ENCODE peak calls at places on chromosome 7, in six cellular contexts. O, N, Y, P, R and A are unnamed samples.
A peak's percentile ranks its signal among the peaks of the same experiment; 100 is the strongest.

GRCh38 chr7:30380294-30380693 is 95.9 kb downstream of the ZNRF2 start:
- DNase-seq in O (no peak), N (no peak), Y (no peak), P (no peak), R (no peak), A (no peak)

GRCh38 chr7:114548081-114548480 is 133.5 kb downstream of the FOXP2 start:
- DNase-seq in O (no peak), N (no peak), Y (no peak), P (no peak), R (no peak), A (no peak)

GRCh38 chr7:101077303-101078086 is 7.8 kb upstream of the TRIM56 start:
- DNase-seq in O (peak; percentile 87), N (peak; percentile 89), Y (peak; percentile 99), P (no peak), R (peak; percentile 87), A (peak; percentile 91)

GRCh38 chr7:128322040-128322643 is 21.6 kb downstream of the RBM28 start:
- DNase-seq in O (no peak), N (no peak), Y (no peak), P (peak; percentile 13), R (no peak), A (no peak)

GRCh38 chr7:14177876-14178275 is 188.4 kb upstream of the ETV1 start:
- DNase-seq in O (no peak), N (no peak), Y (no peak), P (no peak), R (no peak), A (no peak)

GRCh38 chr7:96093435-96093834 is 228.5 kb downstream of the SLC25A13 start:
- DNase-seq in O (no peak), N (no peak), Y (no peak), P (no peak), R (no peak), A (no peak)

GRCh38 chr7:101817930-101818698 is 688 bp downstream of the CUX1 start:
- DNase-seq in O (no peak), N (no peak), Y (no peak), P (no peak), R (no peak), A (no peak)

GRCh38 chr7:41792099-41792498 is 89.2 kb upstream of the INHBA start:
- DNase-seq in O (no peak), N (no peak), Y (no peak), P (no peak), R (no peak), A (no peak)

GRCh38 chr7:37083311-37084096 is 359.2 kb upstream of the AOAH start:
- DNase-seq in O (no peak), N (no peak), Y (no peak), P (no peak), R (no peak), A (no peak)

GRCh38 chr7:45001826-45002225 is 1.8 kb downstream of the CCM2 start:
- DNase-seq in O (no peak), N (no peak), Y (no peak), P (no peak), R (no peak), A (no peak)

GRCh38 chr7:44998153-44998871 is 1.7 kb upstream of the CCM2 start:
- DNase-seq in O (no peak), N (no peak), Y (no peak), P (no peak), R (no peak), A (no peak)

GRCh38 chr7:45001138-45001694 is 1.2 kb downstream of the CCM2 start:
- DNase-seq in O (peak; percentile 41), N (peak; percentile 39), Y (peak; percentile 68), P (no peak), R (no peak), A (no peak)

GRCh38 chr7:45000096-45001032 is at the start of gene CCM2:
- DNase-seq in O (no peak), N (peak; percentile 45), Y (no peak), P (no peak), R (peak; percentile 69), A (no peak)

GRCh38 chr7:44999245-45000095 is 531 bp upstream of the CCM2 start:
- DNase-seq in O (peak; percentile 94), N (peak; percentile 99), Y (peak; percentile 100), P (peak; percentile 98), R (peak; percentile 99), A (peak; percentile 99)
- TF ChIP-seq CTCF in O (no peak), N (no peak), Y (peak; percentile 24), P (no peak), R (no peak), A (no peak)

GRCh38 chr7:21408481-21408820 is 19.4 kb upstream of the SP4 start:
- DNase-seq in O (no peak), N (no peak), Y (no peak), P (no peak), R (no peak), A (no peak)
- TF ChIP-seq CTCF in O (no peak), N (no peak), Y (no peak), P (no peak), R (no peak), A (no peak)

GRCh38 chr7:97167176-97167575 is 49.7 kb downstream of the SDHAF3 start:
- DNase-seq in O (no peak), N (no peak), Y (no peak), P (no peak), R (no peak), A (no peak)
- TF ChIP-seq CTCF in O (no peak), N (no peak), Y (no peak), P (no peak), R (no peak), A (no peak)

DNA sequence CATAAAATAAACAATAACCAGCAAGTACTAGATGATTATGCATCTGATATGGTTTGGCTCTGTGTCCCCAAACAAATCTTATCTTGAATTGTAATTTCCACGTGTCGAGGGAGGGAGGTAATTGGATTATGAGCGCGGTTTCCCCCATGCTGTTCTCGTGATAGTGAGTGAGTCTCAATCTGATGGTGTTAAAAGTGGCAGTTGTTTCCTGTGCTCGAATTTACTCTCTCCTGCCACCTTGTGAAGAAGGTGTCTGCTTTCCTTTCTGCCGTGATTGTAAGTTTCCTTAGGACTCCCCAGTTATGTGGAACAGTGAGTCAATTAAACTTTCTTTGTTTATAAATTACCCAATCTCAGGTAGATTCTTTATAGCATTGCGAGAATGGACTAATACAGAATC is 15.1 kb downstream of the CNTNAP2 start:
- DNase-seq in O (no peak), N (no peak), Y (peak; percentile 77), P (no peak), R (no peak), A (no peak)
- TF ChIP-seq CTCF in O (no peak), N (no peak), Y (peak; percentile 53), P (no peak), R (no peak), A (no peak)

DNA sequence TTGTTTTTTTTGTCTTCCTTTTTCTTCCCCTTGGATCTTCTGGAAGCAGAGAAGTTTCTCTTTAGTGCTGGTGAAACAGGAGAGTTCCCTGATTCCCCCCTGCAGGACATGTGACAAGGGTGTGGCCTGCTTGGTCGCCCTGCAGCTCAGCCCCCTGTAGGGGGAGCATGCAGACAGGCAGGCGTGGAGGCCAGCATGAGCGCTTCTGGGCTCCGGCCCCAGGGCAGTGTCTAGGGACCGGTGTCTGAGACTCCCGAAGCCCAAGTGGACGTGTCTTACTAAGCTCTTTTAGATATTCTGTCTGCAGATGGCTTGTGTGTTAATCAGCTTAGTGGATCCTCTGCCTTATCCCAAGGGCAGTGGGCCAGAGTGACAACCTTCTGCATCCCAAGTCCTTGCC is 26.1 kb downstream of the PRSS58 start:
- DNase-seq in O (no peak), N (peak; percentile 23), Y (peak; percentile 91), P (no peak), R (peak; percentile 45), A (peak; percentile 45)
- TF ChIP-seq CTCF in O (no peak), N (no peak), Y (peak; percentile 81), P (no peak), R (no peak), A (peak; percentile 32)

DNA sequence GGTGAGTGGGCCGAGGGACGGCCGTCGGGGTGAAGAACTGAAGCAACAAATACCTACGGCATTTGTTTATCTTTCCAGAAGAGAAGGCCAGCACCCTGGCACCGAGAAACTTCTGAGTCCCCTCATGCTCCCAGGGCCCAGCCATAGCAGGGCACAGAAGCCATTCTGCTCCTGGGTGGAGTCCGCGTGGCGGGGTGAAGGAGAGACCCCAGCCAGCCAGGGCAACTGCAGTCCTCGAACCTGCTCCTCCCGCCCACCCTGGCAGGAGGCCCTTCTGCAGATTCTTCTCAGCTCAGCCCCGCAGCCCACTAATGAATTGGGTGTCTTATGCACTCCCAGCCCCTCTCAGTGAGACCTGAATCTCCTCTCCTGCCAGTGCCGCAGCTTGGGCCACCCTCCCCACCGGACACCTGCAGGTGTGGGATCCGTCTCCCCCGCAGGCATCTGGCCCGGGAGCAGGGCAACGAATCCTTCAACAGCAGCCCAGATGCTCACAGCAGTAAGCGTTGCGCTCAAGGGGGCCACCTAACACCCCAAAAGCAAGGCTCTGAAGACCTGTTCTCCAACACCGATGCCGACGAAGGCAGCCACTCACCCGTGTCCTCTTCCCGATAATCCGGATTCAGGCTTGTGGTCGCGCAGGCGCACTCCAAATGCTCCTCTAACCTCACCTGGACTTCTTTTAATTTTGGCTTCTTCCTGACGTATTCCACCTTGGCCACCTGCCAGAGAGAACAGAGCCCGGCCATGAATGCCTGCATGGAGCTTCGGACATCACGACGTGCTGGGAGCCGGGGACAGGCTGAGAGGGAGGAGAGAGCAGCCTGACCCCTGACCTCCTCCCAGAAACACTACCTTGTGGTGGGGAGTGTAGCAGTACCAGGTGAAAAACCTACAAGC is 18.9 kb downstream of the PDGFA start:
- DNase-seq in O (no peak), N (no peak), Y (no peak), P (no peak), R (no peak), A (no peak)
- TF ChIP-seq CTCF in O (no peak), N (no peak), Y (no peak), P (no peak), R (no peak), A (no peak)

DNA sequence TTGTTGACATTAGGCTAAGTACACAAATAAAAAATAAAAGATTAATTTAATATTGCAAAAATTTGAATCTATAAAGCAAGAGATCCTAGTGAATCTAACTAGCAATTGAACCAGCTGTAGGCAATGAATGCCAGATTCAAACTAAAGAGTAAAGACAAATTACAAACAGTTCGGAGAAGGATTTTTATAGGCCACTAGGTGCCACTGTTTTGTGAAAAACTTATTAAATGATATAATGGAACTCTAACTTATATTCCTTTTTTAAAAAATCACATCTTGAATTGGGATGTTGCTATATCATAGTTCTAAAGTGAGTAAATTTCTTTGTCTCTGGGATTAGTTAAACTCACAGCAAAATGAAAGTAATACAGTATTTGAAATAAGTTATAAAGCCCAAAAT is 39.1 kb upstream of the GNAI1 start:
- DNase-seq in O (no peak), N (no peak), Y (no peak), P (no peak), R (no peak), A (no peak)
- TF ChIP-seq CTCF in O (no peak), N (peak; percentile 35), Y (peak; percentile 72), P (peak; percentile 58), R (peak; percentile 46), A (peak; percentile 26)

DNA sequence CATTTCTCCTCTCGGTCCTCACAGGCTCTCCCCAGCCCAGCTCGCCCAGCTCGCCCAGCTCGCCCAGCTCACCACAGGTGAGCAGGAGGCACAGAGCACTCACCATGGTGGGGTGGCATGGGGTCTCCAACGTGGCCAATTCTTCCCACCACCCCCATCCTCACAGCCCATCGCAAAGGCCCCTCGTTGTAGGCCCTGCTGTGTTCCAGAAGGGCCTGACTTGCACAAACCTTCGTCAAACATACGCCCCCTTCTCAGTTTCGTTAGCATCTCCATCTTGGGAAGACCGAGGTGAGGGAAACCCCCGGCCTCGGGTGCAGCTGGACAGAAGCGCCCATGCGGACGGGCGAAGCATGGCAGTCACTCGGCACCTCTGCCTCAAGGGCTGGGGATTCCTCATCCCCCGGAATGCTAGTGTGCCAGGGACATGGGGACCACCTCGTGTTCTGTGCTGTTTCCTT is 304.6 kb downstream of the TNS3 start:
- DNase-seq in O (no peak), N (no peak), Y (no peak), P (no peak), R (no peak), A (no peak)
- TF ChIP-seq CTCF in O (no peak), N (no peak), Y (no peak), P (no peak), R (no peak), A (no peak)